ENCODE peak calls at places on chromosomes 13 and 19, in five cellular contexts. E is heart left ventricle, M is kidney, G is prostate gland, A is foreskin fibroblast. J is an unnamed sample.

GRCh38 chr19:30924670-30925069 is 424.6 kb downstream of the TSHZ3 start:
- DNase-seq in E (no peak), M (no peak), G (no peak), A (no peak), J (no peak)

GRCh38 chr19:5961969-5962945 is 15.7 kb downstream of the RANBP3 start:
- DNase-seq in E (no peak), M (peak), G (peak), A (no peak), J (no peak)

GRCh38 chr19:41871573-41872383 is 5.3 kb upstream of the CD79A start:
- DNase-seq in E (peak), M (peak), G (no peak), A (no peak), J (no peak)

GRCh38 chr13:22162889-22163288 is 492.0 kb downstream of the FGF9 start:
- DNase-seq in E (no peak), M (no peak), G (no peak), A (no peak), J (no peak)

GRCh38 chr13:47287291-47287751 is 390.5 kb upstream of the HTR2A start:
- DNase-seq in E (no peak), M (no peak), G (no peak), A (peak), J (no peak)

GRCh38 chr19:44626067-44626624 is 12.8 kb downstream of the IGSF23 start:
- DNase-seq in E (no peak), M (no peak), G (no peak), A (peak), J (no peak)

GRCh38 chr13:42170029-42170428 is 101.9 kb upstream of the AKAP11 start:
- DNase-seq in E (no peak), M (no peak), G (no peak), A (no peak), J (no peak)

GRCh38 chr13:101945435-101945834 is 456.4 kb downstream of the FGF14 start:
- DNase-seq in E (no peak), M (no peak), G (no peak), A (no peak), J (no peak)

GRCh38 chr13:36766295-36766694 is 52.7 kb upstream of the RFXAP start:
- DNase-seq in E (no peak), M (no peak), G (no peak), A (peak), J (no peak)

GRCh38 chr19:33998739-33999345 is 173.5 kb upstream of the LSM14A start:
- DNase-seq in E (no peak), M (no peak), G (no peak), A (no peak), J (no peak)

GRCh38 chr13:28451482-28452217 is 43.3 kb downstream of the FLT1 start:
- DNase-seq in E (no peak), M (no peak), G (no peak), A (peak), J (peak)

GRCh38 chr13:50450279-50450678 is 393.2 kb downstream of the DLEU7 start:
- DNase-seq in E (no peak), M (no peak), G (no peak), A (no peak), J (no peak)

GRCh38 chr19:14091086-14091884 is 734 bp upstream of the SAMD1 start:
- DNase-seq in E (no peak), M (peak), G (no peak), A (peak), J (peak)

GRCh38 chr13:73995752-73996151 is 138.5 kb downstream of the KLF12 start:
- DNase-seq in E (no peak), M (no peak), G (no peak), A (no peak), J (no peak)

GRCh38 chr13:50323440-50324070 is 308.3 kb downstream of the KCNRG start:
- DNase-seq in E (no peak), M (no peak), G (no peak), A (peak), J (no peak)

GRCh38 chr19:1874554-1875185 is 10.6 kb downstream of the ABHD17A start:
- DNase-seq in E (no peak), M (no peak), G (no peak), A (no peak), J (no peak)

GRCh38 chr19:8158411-8159074 is 9.2 kb upstream of the FBN3 start:
- DNase-seq in E (peak), M (no peak), G (peak), A (peak), J (peak)

GRCh38 chr19:50658438-50659317 is 9.4 kb downstream of the C19orf81 start:
- DNase-seq in E (peak), M (peak), G (peak), A (peak), J (peak)

GRCh38 chr13:65553328-65553727 is 1676.8 kb downstream of the PCDH9 start:
- DNase-seq in E (no peak), M (peak), G (no peak), A (no peak), J (peak)

GRCh38 chr13:87094646-87095045 is 576.5 kb upstream of the SLITRK5 start:
- DNase-seq in E (no peak), M (no peak), G (no peak), A (no peak), J (no peak)

DNA sequence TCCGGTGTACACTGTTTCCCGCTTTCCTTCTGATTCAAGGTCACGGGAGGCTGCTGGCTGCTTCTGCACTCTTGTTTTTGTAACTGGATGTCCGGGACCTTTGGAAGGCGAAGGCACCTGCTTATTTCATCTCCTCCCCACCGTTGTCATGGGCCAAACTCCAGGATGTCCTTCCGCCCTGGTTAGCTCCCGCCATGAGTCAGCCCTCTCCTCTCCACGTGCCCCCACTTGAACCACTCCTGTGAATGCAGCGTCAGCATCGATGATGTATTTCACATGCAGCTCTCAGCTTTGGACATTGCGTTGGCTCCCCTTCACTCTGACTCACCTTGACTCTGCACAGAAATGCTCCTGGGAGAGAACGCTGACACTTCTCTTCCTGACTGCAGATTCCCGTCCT is 5.5 kb upstream of the GALP start:
- DNase-seq in E (peak), M (no peak), G (no peak), A (no peak), J (no peak)
- TF ChIP-seq CTCF in E (no peak), M (no peak), G (no peak), A (no peak), J (no peak)

GRCh38 chr19:16025108-16026101 is 50.9 kb upstream of the TPM4 start:
- DNase-seq in E (no peak), M (no peak), G (no peak), A (peak), J (no peak)
- TF ChIP-seq CTCF in E (peak), M (peak), G (no peak), A (peak), J (no peak)

GRCh38 chr13:43195551-43195950 is 172.2 kb downstream of the DNAJC15 start:
- DNase-seq in E (no peak), M (no peak), G (no peak), A (no peak), J (no peak)

GRCh38 chr13:43193789-43194188 is 170.4 kb downstream of the DNAJC15 start:
- DNase-seq in E (no peak), M (no peak), G (no peak), A (no peak), J (no peak)

GRCh38 chr13:43195112-43195511 is 171.7 kb downstream of the DNAJC15 start:
- DNase-seq in E (no peak), M (no peak), G (no peak), A (no peak), J (no peak)

GRCh38 chr13:43196750-43197149 is 173.4 kb downstream of the DNAJC15 start:
- DNase-seq in E (no peak), M (no peak), G (no peak), A (no peak), J (no peak)

DNA sequence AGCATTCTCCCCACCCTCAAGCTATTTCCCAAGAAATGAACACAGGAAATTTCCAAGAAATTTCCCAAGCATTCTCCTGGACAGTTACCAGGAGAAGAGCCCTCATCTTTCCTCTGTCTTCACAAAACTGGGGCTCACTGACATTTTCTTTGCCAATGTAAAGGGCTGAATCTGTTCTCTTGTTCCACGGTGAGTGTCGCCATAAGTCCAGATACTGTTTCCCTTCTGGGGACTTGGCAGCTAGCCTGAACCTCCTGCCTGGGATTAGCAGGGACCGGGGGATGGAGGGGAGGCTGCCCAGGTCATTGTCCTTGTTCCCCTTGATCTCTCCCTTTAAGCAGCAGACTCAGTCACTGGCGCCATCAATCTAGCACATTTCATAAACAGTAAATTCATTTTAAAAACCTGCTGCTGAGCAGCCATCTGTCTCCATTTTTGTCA is 172.8 kb downstream of the DNAJC15 start:
- DNase-seq in E (peak), M (no peak), G (no peak), A (no peak), J (no peak)
- TF ChIP-seq CTCF in E (peak), M (no peak), G (no peak), A (no peak), J (no peak)

GRCh38 chr13:108215428-108215827 is at the start of gene LIG4:
- DNase-seq in E (peak), M (peak), G (peak), A (peak), J (peak)
- TF ChIP-seq CTCF in E (no peak), M (no peak), G (no peak), A (no peak), J (no peak)

DNA sequence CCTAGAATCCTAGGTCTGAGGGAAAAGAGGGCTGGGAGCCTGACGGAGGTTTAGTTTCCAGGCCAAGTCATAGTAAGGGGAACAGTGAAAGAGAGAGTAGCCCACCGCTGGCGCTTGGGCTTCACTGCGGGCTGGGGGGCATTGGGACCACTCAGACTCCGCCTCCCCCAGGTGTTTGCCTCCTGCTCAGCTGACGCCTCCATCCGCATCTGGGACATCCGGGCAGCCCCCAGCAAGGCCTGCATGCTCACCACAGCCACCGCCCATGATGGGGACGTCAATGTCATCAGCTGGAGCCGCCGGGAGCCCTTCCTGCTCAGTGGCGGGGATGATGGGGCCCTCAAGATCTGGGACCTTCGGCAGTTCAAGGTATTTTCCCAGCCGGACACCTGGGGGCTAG is 4.5 kb upstream of the KCNJ14 start:
- DNase-seq in E (no peak), M (no peak), G (no peak), A (no peak), J (no peak)
- TF ChIP-seq CTCF in E (no peak), M (no peak), G (no peak), A (no peak), J (no peak)

GRCh38 chr19:3821857-3822364 is 35.7 kb upstream of the MATK start:
- DNase-seq in E (peak), M (no peak), G (peak), A (no peak), J (peak)
- TF ChIP-seq CTCF in E (peak), M (peak), G (peak), A (peak), J (peak)

J was measured in nephron progenitor cell.